ENCODE peak calls at places on chromosomes 13 and 19, in nine cellular contexts. R is prostate gland; C is GM23248; X is neuronal stem cell; Z is transverse colon; Y is fibroblast of mammary gland; L is BE2C; Q is CD8-positive, alpha-beta memory T cell; G is CD4-positive, alpha-beta memory T cell. F is an unnamed sample.

GRCh38 chr13:99948907-99949656 is 22.5 kb downstream of the ZIC5 start:
- DNase-seq in R (no peak), C (no peak), X (no peak), Z (no peak), Y (no peak), L (no peak), Q (no peak), G (no peak), F (no peak)

GRCh38 chr19:708154-709141 is at the start of gene PALM:
- DNase-seq in R (peak; percentile 26), C (no peak), X (peak; percentile 56), Z (no peak), Y (no peak), L (peak; percentile 61), Q (no peak), G (no peak), F (no peak)

GRCh38 chr13:66543780-66544179 is 686.4 kb downstream of the PCDH9 start:
- DNase-seq in R (no peak), C (no peak), X (no peak), Z (no peak), Y (no peak), L (no peak), Q (no peak), G (no peak), F (no peak)

GRCh38 chr19:13825489-13826475 is 30.5 kb downstream of the ZSWIM4 start:
- DNase-seq in R (no peak), C (peak; percentile 78), X (no peak), Z (no peak), Y (no peak), L (peak; percentile 75), Q (no peak), G (no peak), F (no peak)

GRCh38 chr13:98650376-98651107 is 73.6 kb upstream of the STK24 start:
- DNase-seq in R (peak; percentile 85), C (no peak), X (no peak), Z (peak; percentile 92), Y (no peak), L (no peak), Q (no peak), G (no peak), F (no peak)

GRCh38 chr13:60959427-60959826 is 456.2 kb downstream of the PCDH20 start:
- DNase-seq in R (no peak), C (no peak), X (no peak), Z (no peak), Y (no peak), L (no peak), Q (no peak), G (no peak), F (no peak)

GRCh38 chr19:31312004-31312403 is 37.2 kb downstream of the TSHZ3 start:
- DNase-seq in R (no peak), C (peak; percentile 87), X (no peak), Z (no peak), Y (peak; percentile 94), L (no peak), Q (no peak), G (no peak), F (no peak)

GRCh38 chr13:113359556-113359955 is 4.4 kb downstream of the GRTP1 start:
- DNase-seq in R (no peak), C (no peak), X (no peak), Z (no peak), Y (no peak), L (no peak), Q (no peak), G (no peak), F (no peak)

GRCh38 chr19:51407631-51408131 is 9.8 kb downstream of the SIGLEC10 start:
- DNase-seq in R (no peak), C (peak; percentile 30), X (no peak), Z (peak; percentile 37), Y (peak; percentile 40), L (no peak), Q (peak; percentile 15), G (peak; percentile 20), F (no peak)

GRCh38 chr13:79870766-79871165 is 389.8 kb downstream of the NDFIP2 start:
- DNase-seq in R (no peak), C (peak; percentile 68), X (no peak), Z (no peak), Y (peak; percentile 42), L (no peak), Q (no peak), G (no peak), F (no peak)

GRCh38 chr13:37680137-37680536 is 81.6 kb upstream of the POSTN start:
- DNase-seq in R (no peak), C (no peak), X (no peak), Z (no peak), Y (no peak), L (no peak), Q (no peak), G (no peak), F (no peak)

GRCh38 chr19:4803736-4804695 is 12.5 kb downstream of the FEM1A start:
- DNase-seq in R (peak; percentile 58), C (peak; percentile 62), X (peak; percentile 72), Z (peak; percentile 49), Y (peak; percentile 45), L (peak; percentile 84), Q (peak; percentile 67), G (peak; percentile 52), F (peak; percentile 67)

GRCh38 chr19:374183-374885 is 29.7 kb upstream of the MIER2 start:
- DNase-seq in R (peak; percentile 24), C (no peak), X (no peak), Z (no peak), Y (no peak), L (no peak), Q (no peak), G (no peak), F (no peak)

GRCh38 chr19:19103167-19103566 is 35.1 kb downstream of the TMEM161A start:
- DNase-seq in R (no peak), C (no peak), X (no peak), Z (no peak), Y (no peak), L (no peak), Q (no peak), G (no peak), F (no peak)

GRCh38 chr19:58274771-58275199 is 4.0 kb upstream of the ZNF8 start:
- DNase-seq in R (no peak), C (peak; percentile 23), X (no peak), Z (no peak), Y (peak; percentile 59), L (no peak), Q (no peak), G (no peak), F (no peak)

GRCh38 chr13:95607363-95607762 is 37.1 kb downstream of the DZIP1 start:
- DNase-seq in R (no peak), C (peak; percentile 61), X (no peak), Z (no peak), Y (peak; percentile 83), L (no peak), Q (no peak), G (no peak), F (no peak)

GRCh38 chr13:27174766-27175455 is 3.3 kb upstream of the USP12 start:
- DNase-seq in R (no peak), C (peak; percentile 71), X (no peak), Z (no peak), Y (peak; percentile 54), L (no peak), Q (no peak), G (no peak), F (no peak)

DNA sequence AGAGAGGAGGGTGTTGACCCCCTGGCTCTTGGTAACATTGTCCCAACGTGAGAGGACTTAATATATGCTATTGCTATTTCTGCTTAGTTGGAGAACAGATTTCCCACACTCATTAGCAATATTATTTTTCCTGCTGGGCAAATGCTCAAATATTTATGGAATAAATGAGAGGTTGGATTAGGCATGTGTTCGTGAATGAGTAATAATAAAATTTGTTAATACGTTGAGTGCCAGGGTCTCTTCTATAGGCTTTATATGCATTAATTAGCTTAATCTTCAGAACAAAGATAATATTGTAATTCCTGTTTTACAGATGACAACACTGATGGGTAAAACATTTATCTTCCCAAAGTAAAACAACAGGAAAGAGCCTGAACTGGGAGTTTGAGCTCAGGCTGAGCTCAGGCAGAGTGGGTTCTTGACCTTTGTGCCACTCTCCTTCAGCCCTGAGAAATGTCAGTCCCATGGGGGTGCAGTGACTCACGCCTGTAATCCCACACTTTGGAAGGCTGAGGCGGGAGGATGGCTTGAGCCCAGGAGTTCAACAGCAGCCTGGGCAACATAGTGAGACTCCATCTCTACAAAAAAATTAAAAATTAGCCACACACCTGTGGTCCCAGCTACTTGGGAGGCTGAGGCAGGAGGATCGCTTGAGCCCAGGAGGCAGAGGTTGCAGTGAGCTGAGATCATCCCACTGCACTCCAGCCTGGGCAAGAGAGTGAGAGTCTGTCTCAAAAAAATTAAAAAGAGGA is 1.2 kb downstream of the ZNF233 start:
- DNase-seq in R (no peak), C (peak; percentile 9), X (no peak), Z (no peak), Y (peak; percentile 59), L (no peak), Q (no peak), G (no peak), F (no peak)
- H3K4me3 ChIP-seq in R (peak overlapping the region; percentile 43), C (no peak overlapping the region), X (no peak overlapping the region), Z (no peak overlapping the region), Y (no peak overlapping the region), L (peak overlapping the region; percentile 74), Q (no peak overlapping the region), G (no peak overlapping the region), F (peak overlapping the region; percentile 61)

DNA sequence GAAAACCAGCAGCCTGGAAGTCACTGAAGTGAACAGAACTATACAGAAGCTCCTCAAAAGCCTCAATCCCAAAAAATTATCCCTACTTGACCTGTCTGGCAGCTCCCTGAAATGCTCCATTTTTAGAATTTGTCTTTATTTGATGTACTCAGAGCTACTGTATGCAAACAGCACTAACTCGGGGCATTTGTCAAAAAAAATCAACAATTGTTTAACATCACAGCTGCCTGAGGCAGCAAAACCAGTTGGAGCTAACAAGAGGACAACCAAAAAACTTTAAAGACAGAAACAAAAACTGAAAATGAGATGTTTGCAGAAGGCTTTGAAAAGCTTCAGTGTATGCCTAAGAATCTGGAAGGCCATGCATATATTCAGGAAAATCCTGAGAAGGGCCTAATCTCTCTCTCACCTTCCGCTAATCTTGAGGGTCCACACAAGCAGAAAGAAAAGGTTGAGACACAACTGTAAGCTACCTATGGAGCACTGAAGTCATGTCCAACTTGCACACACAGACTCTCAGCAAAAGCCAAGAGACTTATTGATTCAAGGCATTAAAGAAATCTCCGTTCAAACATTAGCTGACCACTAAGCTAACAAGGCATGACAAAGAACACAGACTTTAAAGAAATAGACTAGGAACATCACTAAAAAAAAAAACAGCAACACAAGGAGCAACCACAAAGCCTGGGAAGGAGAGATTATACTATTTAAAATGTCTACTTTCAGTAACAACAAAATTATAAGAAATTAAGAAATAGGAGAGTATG is 16.1 kb downstream of the VWA8 start:
- DNase-seq in R (no peak), C (no peak), X (no peak), Z (no peak), Y (no peak), L (no peak), Q (no peak), G (no peak), F (no peak)
- H3K4me3 ChIP-seq in R (no peak overlapping the region), C (no peak overlapping the region), X (no peak overlapping the region), Z (no peak overlapping the region), Y (no peak overlapping the region), L (no peak overlapping the region), Q (no peak overlapping the region), G (no peak overlapping the region), F (no peak overlapping the region)

GRCh38 chr13:90801621-90802020 is 545.9 kb upstream of the MIR17HG start:
- DNase-seq in R (no peak), C (no peak), X (no peak), Z (no peak), Y (no peak), L (no peak), Q (no peak), G (no peak), F (no peak)
- H3K4me3 ChIP-seq in R (no peak overlapping the region), C (no peak overlapping the region), X (no peak overlapping the region), Z (no peak overlapping the region), Y (no peak overlapping the region), L (no peak overlapping the region), Q (no peak overlapping the region), G (no peak overlapping the region), F (no peak overlapping the region)

GRCh38 chr13:104954210-104954609 is 1581.3 kb downstream of the EFNB2 start:
- DNase-seq in R (no peak), C (no peak), X (no peak), Z (no peak), Y (peak; percentile 38), L (no peak), Q (no peak), G (no peak), F (no peak)
- H3K4me3 ChIP-seq in R (no peak overlapping the region), C (no peak overlapping the region), X (no peak overlapping the region), Z (no peak overlapping the region), Y (no peak overlapping the region), L (no peak overlapping the region), Q (no peak overlapping the region), G (no peak overlapping the region), F (no peak overlapping the region)

F was measured in MM.1S.